ENCODE peak calls at places on chromosomes 13 and 19, in nine cellular contexts. F is activated CD4-positive, alpha-beta T cell treated with anti-CD3 and anti-CD28 coated beads for 1 hour; N is GM04504; I is T follicular helper cell; W is iris pigment epithelial cell; K is psoas muscle; S is lower leg skin; M is mesendoderm; R is stimulated activated naive CD4-positive, alpha-beta T cell. G is an unnamed sample.

GRCh38 chr19:41364546-41365391 is 820 bp upstream of the B9D2 start:
- DNase-seq in F (no peak), N (no peak), I (no peak), W (no peak), K (no peak), S (no peak), M (no peak), R (no peak), G (no peak)

GRCh38 chr13:110137677-110138008 is 169.3 kb downstream of the COL4A1 start:
- DNase-seq in F (no peak), N (no peak), I (no peak), W (no peak), K (peak), S (peak), M (no peak), R (no peak), G (no peak)

GRCh38 chr13:97911311-97912138 is 42.0 kb upstream of the IPO5 start:
- DNase-seq in F (no peak), N (no peak), I (no peak), W (peak), K (no peak), S (no peak), M (peak), R (no peak), G (no peak)

GRCh38 chr13:63463782-63464610 is 2048.3 kb upstream of the PCDH20 start:
- DNase-seq in F (no peak), N (no peak), I (no peak), W (no peak), K (no peak), S (no peak), M (no peak), R (no peak), G (no peak)

GRCh38 chr19:752652-753517 is 2.0 kb downstream of the MISP start:
- DNase-seq in F (no peak), N (peak), I (no peak), W (peak), K (peak), S (peak), M (no peak), R (no peak), G (no peak)

GRCh38 chr13:83221256-83221655 is 661.0 kb downstream of the SLITRK1 start:
- DNase-seq in F (no peak), N (no peak), I (no peak), W (peak), K (no peak), S (no peak), M (peak), R (no peak), G (no peak)

GRCh38 chr13:51347099-51347498 is 7.6 kb downstream of the SERPINE3 start:
- DNase-seq in F (no peak), N (no peak), I (no peak), W (no peak), K (no peak), S (no peak), M (peak), R (no peak), G (no peak)

GRCh38 chr19:46659151-46660007 is 1.6 kb downstream of the DACT3 start:
- DNase-seq in F (no peak), N (no peak), I (no peak), W (peak), K (no peak), S (no peak), M (peak), R (no peak), G (peak)

G was measured in suprapubic skin.